ENCODE peak calls at places on chromosomes 5 and 9, in seven cellular contexts. I is uterus; O is heart right ventricle; E is aorta; K is cardiac muscle cell; Y is effector memory CD4-positive, alpha-beta T cell; G is HepG2. N is an unnamed sample. For H3K9me3 and H3K4me1, the result is how much of the 10 kb centered on the place peaks cover.

GRCh38 chr5:149141224-149141956 is at the start of gene ABLIM3:
- DNase-seq in I (peak), O (peak), E (peak), K (peak), Y (peak), G (no peak), N (peak)

GRCh38 chr9:132357764-132358163 is 3.0 kb upstream of the SETX start:
- DNase-seq in I (no peak), O (no peak), E (no peak), K (no peak), Y (no peak), G (no peak), N (no peak)

GRCh38 chr5:106759581-106759980 is 911.2 kb downstream of the EFNA5 start:
- DNase-seq in I (no peak), O (no peak), E (no peak), K (no peak), Y (no peak), G (no peak), N (peak)

GRCh38 chr9:36720043-36720442 is 147.3 kb downstream of the MELK start:
- DNase-seq in I (no peak), O (no peak), E (no peak), K (no peak), Y (no peak), G (no peak), N (no peak)

GRCh38 chr9:107540167-107540566 is 50.6 kb upstream of the KLF4 start:
- DNase-seq in I (no peak), O (no peak), E (no peak), K (no peak), Y (no peak), G (no peak), N (no peak)

GRCh38 chr5:11082546-11082945 is 321.5 kb upstream of the DAP start:
- DNase-seq in I (no peak), O (no peak), E (no peak), K (no peak), Y (no peak), G (no peak), N (no peak)

GRCh38 chr9:133682961-133683493 is 46.9 kb downstream of the DBH start:
- DNase-seq in I (no peak), O (no peak), E (peak), K (no peak), Y (no peak), G (no peak), N (no peak)

GRCh38 chr5:177447611-177448243 is 1.1 kb downstream of the PRR7 start:
- DNase-seq in I (no peak), O (peak), E (peak), K (peak), Y (no peak), G (peak), N (no peak)

GRCh38 chr9:81264516-81264915 is 424.8 kb downstream of the TLE1 start:
- DNase-seq in I (no peak), O (peak), E (no peak), K (no peak), Y (no peak), G (no peak), N (no peak)

GRCh38 chr9:70285246-70285645 is 26.5 kb downstream of the SMC5 start:
- DNase-seq in I (peak), O (no peak), E (no peak), K (no peak), Y (no peak), G (no peak), N (no peak)

GRCh38 chr5:144189800-144190429 is 19.2 kb downstream of the KCTD16 start:
- DNase-seq in I (no peak), O (no peak), E (peak), K (no peak), Y (peak), G (no peak), N (peak)

GRCh38 chr5:41266377-41266776 is 53.0 kb upstream of the C6 start:
- DNase-seq in I (no peak), O (no peak), E (no peak), K (no peak), Y (no peak), G (no peak), N (no peak)

GRCh38 chr9:134552349-134552990 is 89.1 kb upstream of the COL5A1 start:
- DNase-seq in I (no peak), O (no peak), E (no peak), K (no peak), Y (no peak), G (no peak), N (no peak)

GRCh38 chr9:114093031-114093471 is 6.0 kb downstream of the KIF12 start:
- DNase-seq in I (no peak), O (no peak), E (no peak), K (no peak), Y (no peak), G (no peak), N (no peak)

DNA sequence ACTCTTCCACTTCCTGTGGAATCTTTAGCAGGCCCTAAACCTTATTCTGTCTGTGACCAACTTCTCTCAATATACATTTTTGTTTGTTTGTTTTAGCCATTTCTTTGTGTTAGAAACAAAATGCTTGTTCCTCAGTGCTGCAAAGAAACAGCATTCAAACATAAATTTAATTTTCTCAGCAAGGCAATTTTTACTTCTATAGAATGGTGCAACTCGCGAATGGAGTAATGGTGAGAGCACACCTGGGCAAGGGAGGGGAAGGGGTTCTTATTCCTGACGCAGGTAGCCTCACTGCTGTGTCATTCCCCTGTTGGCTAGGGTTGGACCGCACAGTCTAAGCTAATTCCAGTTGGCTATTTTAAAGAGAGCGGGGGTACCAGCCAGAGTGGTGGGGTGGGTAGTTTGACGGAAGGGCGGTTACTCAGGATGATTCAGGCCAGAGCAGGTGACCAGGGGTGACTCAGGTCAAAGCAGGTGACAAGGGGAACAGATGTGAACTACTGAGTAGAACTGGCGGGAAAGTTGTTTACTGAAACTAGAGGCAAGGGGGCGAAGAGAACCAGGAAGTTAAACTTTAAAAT is 21.4 kb downstream of the ZNF169 start:
- DNase-seq in I (no peak), O (no peak), E (no peak), K (no peak), Y (no peak), G (no peak), N (no peak)
- H3K9me3 ChIP-seq in I (under half), O (under half), E (under half), K (under half), Y (under half), G (under half), N (under half)

DNA sequence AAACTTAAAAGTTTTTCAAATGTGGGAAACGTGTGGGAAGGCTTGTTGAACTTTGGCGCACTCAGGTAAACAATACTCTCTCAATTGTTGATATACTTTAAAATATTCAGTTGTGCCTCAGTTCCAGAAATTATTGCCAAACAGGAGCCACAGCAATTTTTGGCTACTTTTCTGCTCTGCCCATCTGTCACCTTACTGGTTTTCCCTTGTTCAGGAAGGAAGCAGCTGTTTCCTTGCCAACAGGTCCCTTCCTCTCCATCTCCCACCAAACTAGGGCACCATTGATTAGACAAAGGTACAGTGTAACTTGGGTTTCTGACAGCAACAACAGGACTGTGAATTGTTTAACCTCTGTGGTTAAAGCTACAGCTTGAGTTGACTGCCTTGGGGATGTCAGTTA is 76.8 kb downstream of the PIP5K1B start:
- DNase-seq in I (no peak), O (no peak), E (no peak), K (no peak), Y (no peak), G (no peak), N (no peak)
- H3K4me1 ChIP-seq in I (under half), O (half or more), E (under half), K (under half), Y (under half), G (half or more), N (under half)

GRCh38 chr5:101505891-101506570 is 602.9 kb upstream of the ST8SIA4 start:
- DNase-seq in I (no peak), O (no peak), E (no peak), K (no peak), Y (no peak), G (no peak), N (no peak)
- H3K9me3 ChIP-seq in I (under half), O (under half), E (under half), K (under half), Y (under half), G (under half), N (under half)

GRCh38 chr5:73154607-73155006 is 18.4 kb upstream of the TMEM174 start:
- DNase-seq in I (no peak), O (no peak), E (no peak), K (no peak), Y (no peak), G (no peak), N (no peak)

GRCh38 chr5:73160239-73160671 is 12.7 kb upstream of the TMEM174 start:
- DNase-seq in I (no peak), O (no peak), E (no peak), K (no peak), Y (no peak), G (no peak), N (no peak)

GRCh38 chr5:73155541-73156222 is 17.3 kb upstream of the TMEM174 start:
- DNase-seq in I (no peak), O (no peak), E (no peak), K (no peak), Y (no peak), G (no peak), N (no peak)

GRCh38 chr5:73158313-73158712 is 14.7 kb upstream of the TMEM174 start:
- DNase-seq in I (no peak), O (no peak), E (no peak), K (no peak), Y (no peak), G (no peak), N (no peak)

DNA sequence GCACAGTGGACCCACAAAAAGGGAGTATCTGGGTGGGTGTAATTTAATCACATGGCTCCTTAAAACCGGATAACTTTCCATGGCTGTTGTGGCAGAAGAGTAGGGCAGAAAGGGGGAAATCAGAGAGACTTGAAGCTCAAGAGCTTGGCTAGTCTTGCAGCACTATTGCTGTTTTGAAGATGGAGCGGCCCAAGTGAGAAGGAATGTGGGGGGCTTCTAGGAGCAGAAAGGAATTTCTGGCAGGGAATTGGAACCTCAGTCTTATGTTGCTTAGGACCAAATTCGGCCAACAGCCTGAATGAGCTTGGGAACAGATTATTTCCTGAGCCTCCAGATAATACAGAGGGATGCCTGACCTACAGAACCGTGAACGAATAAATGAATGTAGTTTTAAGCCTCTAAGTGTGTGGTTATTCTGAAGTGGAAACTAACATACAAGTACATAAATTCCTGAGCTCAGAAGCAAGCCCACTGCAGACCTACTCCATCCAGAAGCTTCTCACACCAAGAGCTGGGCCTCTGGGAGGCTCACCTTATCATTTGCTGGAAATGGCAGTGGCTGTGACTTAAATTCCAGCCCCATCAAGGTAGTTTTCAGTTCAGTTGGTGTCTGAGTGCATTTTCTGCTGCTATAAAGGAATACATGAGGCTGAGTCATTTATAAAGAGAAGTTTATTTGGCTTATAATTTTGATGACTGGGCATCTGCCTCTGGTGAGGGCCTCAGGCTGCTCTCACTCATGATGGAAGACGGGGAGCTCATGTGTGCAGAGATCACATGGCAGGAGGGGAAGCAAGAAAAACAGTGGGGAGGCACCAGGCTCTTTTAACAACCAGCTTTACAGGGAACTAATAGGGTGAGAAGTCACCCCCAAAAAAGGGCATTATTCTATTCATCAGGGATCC is 15.3 kb upstream of the TMEM174 start:
- DNase-seq in I (no peak), O (no peak), E (no peak), K (no peak), Y (no peak), G (no peak), N (no peak)
- H3K4me1 ChIP-seq in I (under half), O (under half), E (under half), K (under half), Y (under half), G (under half), N (under half)

GRCh38 chr5:171832775-171833174 is 47.2 kb downstream of the SMIM23 start:
- DNase-seq in I (no peak), O (no peak), E (no peak), K (no peak), Y (no peak), G (no peak), N (no peak)
- H3K9me3 ChIP-seq in I (under half), O (under half), E (under half), K (under half), Y (under half), G (under half), N (under half)

DNA sequence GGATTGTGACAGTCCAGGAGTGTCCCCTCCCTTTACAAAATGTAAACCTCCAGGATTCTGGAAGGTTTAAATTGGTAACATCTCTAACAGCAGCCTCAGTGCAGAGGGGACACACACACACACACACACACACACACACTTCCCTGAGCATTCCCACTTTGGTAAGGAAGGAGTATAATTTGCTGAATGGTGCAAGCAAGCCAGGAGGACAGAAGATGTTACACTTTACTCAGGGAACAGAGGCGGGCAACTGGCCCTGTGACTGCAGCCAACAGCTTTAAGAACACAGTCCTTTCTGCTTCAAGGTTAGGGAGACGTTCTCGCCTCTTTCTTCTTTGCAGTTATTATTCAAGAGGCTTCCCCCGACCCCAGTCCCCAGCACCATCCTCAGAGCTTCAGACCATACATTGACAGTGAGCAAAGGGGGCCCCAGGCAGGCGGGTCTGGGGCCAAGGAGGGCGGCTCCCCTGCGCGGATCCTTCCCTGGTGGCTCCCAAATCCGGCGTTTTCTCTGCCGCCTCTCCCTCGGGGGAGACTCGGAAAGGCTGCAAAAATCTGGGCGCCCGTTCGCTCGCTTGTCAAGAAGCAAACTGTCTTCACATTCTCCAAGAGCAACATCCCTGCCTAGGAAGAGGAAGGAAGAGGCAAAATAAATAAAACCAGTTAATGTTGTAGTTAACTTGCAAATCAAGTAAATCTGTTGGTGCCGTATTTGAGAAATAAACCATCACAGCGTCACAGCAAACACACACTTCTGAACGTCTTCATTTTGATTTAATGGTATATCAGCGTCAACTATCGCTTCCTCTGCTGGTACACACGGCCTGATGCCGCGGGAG is 3.9 kb upstream of the LHX2 start:
- DNase-seq in I (no peak), O (no peak), E (no peak), K (no peak), Y (no peak), G (no peak), N (no peak)
- H3K4me1 ChIP-seq in I (under half), O (under half), E (under half), K (under half), Y (under half), G (under half), N (under half)

GRCh38 chr9:7186175-7186574 is 428.4 kb downstream of the KDM4C start:
- DNase-seq in I (no peak), O (no peak), E (no peak), K (no peak), Y (no peak), G (peak), N (no peak)

GRCh38 chr9:7180247-7180646 is 422.5 kb downstream of the KDM4C start:
- DNase-seq in I (no peak), O (no peak), E (no peak), K (no peak), Y (no peak), G (no peak), N (no peak)

DNA sequence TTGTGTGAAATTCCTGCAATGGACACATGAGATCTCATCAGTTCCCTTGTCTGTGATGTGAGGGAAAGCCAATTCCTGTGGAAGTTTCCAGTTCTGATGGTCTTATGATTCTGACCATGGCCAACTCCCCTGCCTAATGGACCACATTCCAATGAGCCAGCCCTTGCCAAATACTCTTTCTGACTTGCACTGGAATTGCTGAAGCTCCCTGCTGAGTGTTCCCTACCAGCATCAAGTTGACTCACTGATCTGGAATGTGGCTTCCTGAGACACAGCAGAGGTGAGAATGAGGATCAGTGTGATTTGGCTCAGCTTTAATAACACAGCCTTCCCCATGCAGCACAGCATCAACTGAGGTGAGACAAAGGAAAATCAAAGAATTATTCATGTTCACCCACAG is 427.8 kb downstream of the KDM4C start:
- DNase-seq in I (no peak), O (no peak), E (no peak), K (no peak), Y (no peak), G (peak), N (no peak)
- H3K9me3 ChIP-seq in I (under half), O (under half), E (under half), K (under half), Y (under half), G (under half), N (under half)

N was measured in lung.